ENCODE peak calls at places on chromosomes 2 and 18, in eight cellular contexts. O is NCI-H774, R is small intestine, H is right atrium auricular region, W is heart right ventricle, D is posterior vena cava, V is left kidney, E is naive B cell. J is an unnamed sample.

GRCh38 chr2:10765461-10765860 is 44.0 kb downstream of the ATP6V1C2 start:
- DNase-seq in O (no peak), R (peak; percentile 84), H (no peak), W (no peak), D (peak; percentile 67), V (no peak), E (no peak), J (no peak)

GRCh38 chr2:203592470-203592869 is 57.4 kb upstream of the RAPH1 start:
- DNase-seq in O (no peak), R (no peak), H (no peak), W (no peak), D (no peak), V (no peak), E (no peak), J (no peak)

GRCh38 chr18:23306842-23307241 is 146.2 kb upstream of the RIOK3 start:
- DNase-seq in O (no peak), R (no peak), H (no peak), W (no peak), D (no peak), V (no peak), E (no peak), J (no peak)

GRCh38 chr2:27961997-27962396 is 71.5 kb downstream of the BABAM2 start:
- DNase-seq in O (no peak), R (no peak), H (no peak), W (no peak), D (no peak), V (no peak), E (no peak), J (no peak)

GRCh38 chr2:242022550-242023290 is 153.2 kb downstream of the RTP5 start:
- DNase-seq in O (no peak), R (no peak), H (no peak), W (no peak), D (no peak), V (no peak), E (no peak), J (no peak)

GRCh38 chr2:159349674-159350299 is 63.3 kb upstream of the WDSUB1 start:
- DNase-seq in O (no peak), R (no peak), H (no peak), W (no peak), D (no peak), V (no peak), E (no peak), J (no peak)

GRCh38 chr2:14350856-14351255 is 281.7 kb upstream of the LRATD1 start:
- DNase-seq in O (no peak), R (no peak), H (no peak), W (no peak), D (no peak), V (no peak), E (no peak), J (no peak)

GRCh38 chr2:74010087-74010541 is 25.4 kb downstream of the TET3 start:
- DNase-seq in O (no peak), R (peak; percentile 36), H (no peak), W (peak; percentile 49), D (no peak), V (peak; percentile 41), E (no peak), J (peak; percentile 71)

GRCh38 chr2:27378096-27378808 is 2.3 kb downstream of the ZNF513 start:
- DNase-seq in O (no peak), R (no peak), H (no peak), W (no peak), D (peak; percentile 83), V (peak; percentile 84), E (no peak), J (no peak)